ENCODE peak calls at places on chromosomes 16 and 17, in seven cellular contexts. A is mesendoderm; O is hepatic stellate cell; X is stimulated activated CD8-positive, alpha-beta memory T cell treated with anti-CD3 and anti-CD28 coated beads, Interleukin-4, amount 100 ng/mL, for 24 hours; V is NCI-H2171; G is AG04450; J is omental fat pad. S is an unnamed sample.

GRCh38 chr17:38543403-38544174 is 62.2 kb downstream of the SRCIN1 start:
- DNase-seq in A (no peak), O (no peak), X (no peak), V (no peak), G (no peak), J (no peak), S (no peak)

GRCh38 chr16:22035094-22035675 is 27.3 kb downstream of the MOSMO start:
- DNase-seq in A (peak), O (no peak), X (no peak), V (no peak), G (no peak), J (no peak), S (peak)

GRCh38 chr16:80081851-80082250 is 458.9 kb upstream of the DYNLRB2 start:
- DNase-seq in A (peak), O (no peak), X (no peak), V (no peak), G (no peak), J (no peak), S (no peak)

GRCh38 chr17:19009970-19010369 is 5.4 kb upstream of the FAM83G start:
- DNase-seq in A (no peak), O (no peak), X (no peak), V (no peak), G (no peak), J (no peak), S (no peak)

GRCh38 chr17:54353789-54354525 is 531.2 kb downstream of the KIF2B start:
- DNase-seq in A (no peak), O (no peak), X (no peak), V (no peak), G (no peak), J (no peak), S (no peak)

GRCh38 chr16:85202631-85203461 is 90.6 kb upstream of the CIBAR2 start:
- DNase-seq in A (peak), O (peak), X (no peak), V (no peak), G (peak), J (no peak), S (no peak)

GRCh38 chr16:3690470-3690918 is 26.8 kb downstream of the TRAP1 start:
- DNase-seq in A (peak), O (peak), X (peak), V (peak), G (peak), J (peak), S (peak)

GRCh38 chr16:28898266-28898665 is 20.0 kb downstream of the ATP2A1 start:
- DNase-seq in A (peak), O (no peak), X (no peak), V (no peak), G (no peak), J (no peak), S (no peak)

GRCh38 chr17:15957206-15957605 is 12.3 kb downstream of the ADORA2B start:
- DNase-seq in A (no peak), O (no peak), X (no peak), V (no peak), G (no peak), J (no peak), S (no peak)

GRCh38 chr17:75535119-75535537 is 9.6 kb downstream of the LLGL2 start:
- DNase-seq in A (no peak), O (no peak), X (peak), V (no peak), G (no peak), J (no peak), S (no peak)

GRCh38 chr17:68910256-68910705 is 44.9 kb downstream of the ABCA8 start:
- DNase-seq in A (peak), O (no peak), X (no peak), V (peak), G (no peak), J (no peak), S (no peak)

GRCh38 chr16:56793504-56793903 is 63.6 kb downstream of the NUP93 start:
- DNase-seq in A (peak), O (no peak), X (no peak), V (no peak), G (no peak), J (no peak), S (no peak)

GRCh38 chr16:29812754-29813643 is 1.0 kb downstream of the PRRT2 start:
- DNase-seq in A (no peak), O (no peak), X (no peak), V (no peak), G (no peak), J (no peak), S (no peak)

GRCh38 chr17:9016941-9017552 is 4.3 kb upstream of the NTN1 start:
- DNase-seq in A (peak), O (no peak), X (no peak), V (no peak), G (no peak), J (no peak), S (no peak)

GRCh38 chr16:85991856-85992255 is 92.9 kb downstream of the IRF8 start:
- DNase-seq in A (no peak), O (no peak), X (no peak), V (no peak), G (no peak), J (no peak), S (no peak)

GRCh38 chr17:37147301-37147812 is 198.6 kb downstream of the AATF start:
- DNase-seq in A (no peak), O (no peak), X (no peak), V (no peak), G (no peak), J (no peak), S (peak)

GRCh38 chr17:6045621-6046357 is 24.4 kb upstream of the WSCD1 start:
- DNase-seq in A (peak), O (no peak), X (no peak), V (no peak), G (no peak), J (no peak), S (no peak)

GRCh38 chr17:82949361-82949760 is 109.5 kb upstream of the ZNF750 start:
- DNase-seq in A (no peak), O (no peak), X (no peak), V (no peak), G (no peak), J (no peak), S (no peak)